ENCODE peak calls at places on chromosomes 16 and 17, in five cellular contexts. One of them, this sample, is unnamed. For H3K27me3 and H3K4me1, the result is how much of the 10 kb centered on the place peaks cover.

GRCh38 chr17:27529230-27529796 is 73.1 kb downstream of the KSR1 start:
- DNase-seq in cardiac muscle cell: peak
- DNase-seq in body of pancreas: peak
- DNase-seq in ascending aorta: no peak
- DNase-seq in DND-41: peak
- DNase-seq in this sample: no peak

GRCh38 chr17:63405741-63406261 is 40.3 kb downstream of the CYB561 start:
- DNase-seq in body of pancreas: no peak
- DNase-seq in ascending aorta: no peak
- DNase-seq in cardiac muscle cell: peak
- DNase-seq in DND-41: no peak
- DNase-seq in this sample: no peak

GRCh38 chr17:30104575-30105339 is 11.9 kb upstream of the NSRP1 start:
- DNase-seq in ascending aorta: peak
- DNase-seq in cardiac muscle cell: peak
- DNase-seq in body of pancreas: peak
- DNase-seq in DND-41: peak
- DNase-seq in this sample: peak

GRCh38 chr17:47983492-47984223 is 12.7 kb downstream of the CDK5RAP3 start:
- DNase-seq in cardiac muscle cell: no peak
- DNase-seq in body of pancreas: no peak
- DNase-seq in ascending aorta: no peak
- DNase-seq in DND-41: no peak
- DNase-seq in this sample: no peak

GRCh38 chr16:46859719-46860152 is 24.4 kb upstream of the GPT2 start:
- DNase-seq in DND-41: no peak
- DNase-seq in ascending aorta: no peak
- DNase-seq in body of pancreas: no peak
- DNase-seq in cardiac muscle cell: peak
- DNase-seq in this sample: no peak

GRCh38 chr16:30793508-30794069 is 6.6 kb upstream of the ZNF629 start:
- DNase-seq in DND-41: no peak
- DNase-seq in ascending aorta: no peak
- DNase-seq in cardiac muscle cell: no peak
- DNase-seq in body of pancreas: no peak
- DNase-seq in this sample: no peak

GRCh38 chr17:33945641-33946546 is 309.2 kb upstream of the CCL2 start:
- DNase-seq in DND-41: no peak
- DNase-seq in ascending aorta: no peak
- DNase-seq in cardiac muscle cell: no peak
- DNase-seq in body of pancreas: no peak
- DNase-seq in this sample: no peak

GRCh38 chr17:80272366-80272765 is 11.7 kb downstream of the RNF213 start:
- DNase-seq in ascending aorta: no peak
- DNase-seq in cardiac muscle cell: no peak
- DNase-seq in body of pancreas: no peak
- DNase-seq in DND-41: no peak
- DNase-seq in this sample: no peak

GRCh38 chr17:48055531-48056245 is 7.5 kb downstream of the NFE2L1 start:
- DNase-seq in cardiac muscle cell: peak
- DNase-seq in body of pancreas: no peak
- DNase-seq in ascending aorta: no peak
- DNase-seq in DND-41: peak
- DNase-seq in this sample: no peak

GRCh38 chr16:1800703-1801102 is 7.2 kb upstream of the IGFALS start:
- DNase-seq in cardiac muscle cell: no peak
- DNase-seq in ascending aorta: no peak
- DNase-seq in body of pancreas: no peak
- DNase-seq in DND-41: no peak
- DNase-seq in this sample: no peak

GRCh38 chr16:46972429-46972970 is 974 bp downstream of the DNAJA2 start:
- DNase-seq in ascending aorta: no peak
- DNase-seq in DND-41: no peak
- DNase-seq in body of pancreas: no peak
- DNase-seq in cardiac muscle cell: peak
- DNase-seq in this sample: no peak

GRCh38 chr16:4426021-4426684 is 485 bp downstream of the DNAJA3 start:
- DNase-seq in DND-41: no peak
- DNase-seq in ascending aorta: no peak
- DNase-seq in cardiac muscle cell: peak
- DNase-seq in body of pancreas: no peak
- DNase-seq in this sample: peak

GRCh38 chr17:78532922-78533640 is 44.1 kb downstream of the DNAH17 start:
- DNase-seq in ascending aorta: no peak
- DNase-seq in body of pancreas: no peak
- DNase-seq in DND-41: no peak
- DNase-seq in cardiac muscle cell: peak
- DNase-seq in this sample: no peak

GRCh38 chr17:40550608-40551007 is 14.7 kb downstream of the CCR7 start:
- DNase-seq in DND-41: no peak
- DNase-seq in body of pancreas: peak
- DNase-seq in cardiac muscle cell: peak
- DNase-seq in ascending aorta: peak
- DNase-seq in this sample: no peak

GRCh38 chr17:73400915-73401545 is 89.2 kb upstream of the CDC42EP4 start:
- DNase-seq in ascending aorta: no peak
- DNase-seq in DND-41: no peak
- DNase-seq in body of pancreas: no peak
- DNase-seq in cardiac muscle cell: no peak
- DNase-seq in this sample: no peak

GRCh38 chr17:63702223-63702577 is 2.3 kb upstream of the LIMD2 start:
- DNase-seq in body of pancreas: no peak
- DNase-seq in ascending aorta: peak
- DNase-seq in cardiac muscle cell: no peak
- DNase-seq in DND-41: peak
- DNase-seq in this sample: peak

GRCh38 chr16:6576646-6577045 is 756.0 kb upstream of the RBFOX1 start:
- DNase-seq in ascending aorta: no peak
- DNase-seq in DND-41: no peak
- DNase-seq in cardiac muscle cell: no peak
- DNase-seq in body of pancreas: no peak
- DNase-seq in this sample: no peak

GRCh38 chr16:66857437-66857836 is 13.2 kb downstream of the CA7 start:
- DNase-seq in DND-41: no peak
- DNase-seq in cardiac muscle cell: no peak
- DNase-seq in ascending aorta: no peak
- DNase-seq in body of pancreas: no peak
- DNase-seq in this sample: no peak

GRCh38 chr16:53069772-53070171 is 15.0 kb downstream of the CHD9 start:
- DNase-seq in DND-41: no peak
- DNase-seq in body of pancreas: no peak
- DNase-seq in ascending aorta: no peak
- DNase-seq in cardiac muscle cell: no peak
- DNase-seq in this sample: no peak

GRCh38 chr16:81744385-81744784 is 34.7 kb upstream of the PLCG2 start:
- DNase-seq in cardiac muscle cell: no peak
- DNase-seq in body of pancreas: no peak
- DNase-seq in DND-41: no peak
- DNase-seq in ascending aorta: no peak
- DNase-seq in this sample: no peak

GRCh38 chr16:78147846-78148535 is 48.5 kb downstream of the WWOX start:
- DNase-seq in cardiac muscle cell: no peak
- DNase-seq in body of pancreas: no peak
- DNase-seq in ascending aorta: no peak
- DNase-seq in DND-41: no peak
- DNase-seq in this sample: no peak

GRCh38 chr17:726331-726919 is 6.0 kb upstream of the TLCD3A start:
- DNase-seq in ascending aorta: no peak
- DNase-seq in body of pancreas: no peak
- DNase-seq in DND-41: no peak
- DNase-seq in cardiac muscle cell: no peak
- DNase-seq in this sample: no peak

GRCh38 chr17:64378890-64379354 is 11.7 kb downstream of the PECAM1 start:
- DNase-seq in body of pancreas: no peak
- DNase-seq in cardiac muscle cell: no peak
- DNase-seq in ascending aorta: no peak
- DNase-seq in DND-41: no peak
- DNase-seq in this sample: no peak

GRCh38 chr17:74245145-74245817 is 28.8 kb upstream of the DNAI2 start:
- DNase-seq in DND-41: no peak
- DNase-seq in body of pancreas: no peak
- DNase-seq in cardiac muscle cell: no peak
- DNase-seq in ascending aorta: no peak
- DNase-seq in this sample: no peak

GRCh38 chr17:55318715-55319487 is 54.1 kb downstream of the HLF start:
- DNase-seq in DND-41: no peak
- DNase-seq in body of pancreas: no peak
- DNase-seq in cardiac muscle cell: no peak
- DNase-seq in ascending aorta: no peak
- DNase-seq in this sample: no peak

DNA sequence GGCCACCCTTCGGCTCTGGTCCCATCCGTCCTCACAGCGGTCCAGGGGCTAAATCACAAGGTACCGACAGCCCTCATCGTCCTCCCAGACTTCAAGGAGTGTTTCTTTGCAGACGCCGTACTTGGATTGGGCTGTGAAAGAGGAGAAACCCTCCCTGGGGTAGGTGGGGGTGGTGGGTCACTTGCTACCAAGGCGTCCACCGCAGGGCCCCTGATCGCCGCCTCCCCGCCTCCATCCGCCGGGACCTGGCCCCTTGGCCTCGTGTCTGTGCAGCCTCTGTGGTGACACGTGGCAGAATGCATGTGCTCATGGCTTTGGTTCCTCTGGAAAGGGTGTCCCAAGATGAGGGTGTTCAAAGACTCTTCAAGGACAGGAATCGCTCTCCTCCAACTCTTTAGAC is 151.4 kb downstream of the BANP start:
- DNase-seq in ascending aorta: no peak
- DNase-seq in cardiac muscle cell: no peak
- DNase-seq in DND-41: no peak
- DNase-seq in body of pancreas: no peak
- DNase-seq in this sample: no peak
- H3K27me3 ChIP-seq in ascending aorta: under half
- H3K27me3 ChIP-seq in cardiac muscle cell: under half
- H3K27me3 ChIP-seq in DND-41: under half
- H3K27me3 ChIP-seq in body of pancreas: under half
- H3K27me3 ChIP-seq in this sample: under half

GRCh38 chr16:12398029-12398735 is 405.5 kb downstream of the CPPED1 start:
- DNase-seq in DND-41: no peak
- DNase-seq in cardiac muscle cell: peak
- DNase-seq in body of pancreas: no peak
- DNase-seq in ascending aorta: no peak
- DNase-seq in this sample: no peak
- TF ChIP-seq CTCF in DND-41: no peak
- TF ChIP-seq CTCF in cardiac muscle cell: no peak
- TF ChIP-seq CTCF in body of pancreas: no peak
- TF ChIP-seq CTCF in ascending aorta: no peak
- TF ChIP-seq CTCF in this sample: no peak

DNA sequence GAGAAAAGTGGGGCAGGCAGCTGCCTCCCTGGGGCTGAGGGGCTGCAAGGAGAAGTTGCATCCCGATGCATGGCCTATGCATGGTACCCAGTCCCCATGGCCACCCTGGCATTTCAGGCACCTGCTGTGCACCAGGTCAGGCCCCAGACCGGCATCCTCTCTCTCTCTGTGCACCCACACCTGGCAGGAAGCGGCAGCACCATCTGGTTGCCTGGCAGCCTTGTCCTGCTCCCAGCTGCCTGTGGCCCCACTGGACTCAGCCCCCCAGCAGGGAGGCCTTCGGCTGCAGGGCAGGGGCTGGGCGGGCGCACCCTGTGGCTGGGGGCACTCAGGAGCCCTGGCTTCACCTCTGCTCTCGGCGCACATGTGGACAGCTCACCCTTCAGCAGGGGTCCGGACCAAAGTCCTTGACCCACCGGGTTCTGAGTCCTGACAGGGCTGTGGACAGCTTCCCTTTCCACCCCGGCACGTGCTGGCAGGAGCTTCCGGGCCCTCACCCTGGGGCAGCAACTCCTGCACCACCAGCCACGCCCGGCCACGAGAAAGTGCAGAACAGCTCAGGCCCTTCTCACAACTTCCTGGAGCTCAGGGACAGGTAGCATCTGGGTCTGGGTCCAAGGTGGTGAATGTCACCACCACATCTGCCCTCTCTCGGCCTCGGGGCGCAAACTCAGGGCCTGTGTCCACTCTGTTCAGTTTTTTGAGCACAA is 36.7 kb downstream of the CTU2 start:
- DNase-seq in ascending aorta: no peak
- DNase-seq in DND-41: no peak
- DNase-seq in cardiac muscle cell: no peak
- DNase-seq in body of pancreas: no peak
- DNase-seq in this sample: no peak
- H3K4me1 ChIP-seq in ascending aorta: under half
- H3K4me1 ChIP-seq in DND-41: under half
- H3K4me1 ChIP-seq in cardiac muscle cell: under half
- H3K4me1 ChIP-seq in body of pancreas: under half
- H3K4me1 ChIP-seq in this sample: under half

DNA sequence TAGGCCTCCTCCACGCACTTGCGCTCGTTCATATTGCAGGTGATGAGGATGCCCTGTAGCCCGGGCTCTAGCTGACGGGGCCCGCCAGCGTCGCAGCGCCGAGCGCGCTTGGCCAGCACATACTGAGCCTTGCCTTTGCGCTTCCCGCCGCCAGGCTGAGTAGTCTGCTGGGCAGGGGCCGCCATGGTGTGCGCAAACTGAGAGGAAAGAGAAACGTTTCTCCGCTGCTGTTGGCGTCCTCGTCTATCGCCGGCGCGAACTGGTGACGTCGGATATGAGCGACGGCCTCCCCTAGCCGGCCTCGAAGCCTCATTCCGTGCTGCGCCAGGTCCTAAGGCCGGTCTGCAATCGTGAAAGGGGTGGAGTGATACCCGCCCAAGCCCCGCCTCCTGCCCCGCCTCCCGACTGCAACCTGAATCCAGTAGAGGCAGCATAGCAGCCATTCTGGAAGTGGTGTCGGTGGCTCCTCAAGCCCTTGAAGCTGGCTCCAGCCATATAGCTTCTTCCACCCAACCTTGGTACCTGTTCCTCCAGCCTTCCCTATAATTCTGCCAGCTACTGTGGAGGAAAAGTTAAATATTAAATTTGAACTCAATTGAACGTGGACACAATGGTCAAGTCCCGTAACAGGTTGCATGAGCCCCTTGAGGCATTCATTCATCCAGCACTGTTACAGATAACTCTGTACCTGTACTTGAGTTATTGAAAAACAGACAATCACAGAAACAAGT is at the start of gene THUMPD1:
- DNase-seq in body of pancreas: peak
- DNase-seq in cardiac muscle cell: peak
- DNase-seq in ascending aorta: peak
- DNase-seq in DND-41: peak
- DNase-seq in this sample: peak
- H3K27me3 ChIP-seq in body of pancreas: under half
- H3K27me3 ChIP-seq in cardiac muscle cell: under half
- H3K27me3 ChIP-seq in ascending aorta: under half
- H3K27me3 ChIP-seq in DND-41: under half
- H3K27me3 ChIP-seq in this sample: under half

This sample was measured in CD8-positive, alpha-beta T cell.